ENCODE peak calls at places on chromosomes 12 and 14, in five cellular contexts. One of them, this sample, is unnamed.

GRCh38 chr12:2211119-2211518 is 158.3 kb downstream of the CACNA1C start:
- DNase-seq in stimulated activated CD4-positive, alpha-beta T cell treated with anti-CD3 and anti-CD28 coated beads, Interleukin-4, amount 100 ng/mL, for 4 hours: no peak
- DNase-seq in stimulated activated CD8-positive, alpha-beta memory T cell treated with anti-CD3 and anti-CD28 coated beads, Interleukin-15, amount 100 ng/mL, for 24 hours: no peak
- DNase-seq in left cardiac atrium: no peak
- DNase-seq in activated T-helper 1 cell treated with anti-CD3 and anti-CD28 coated beads, Interleukin-12 subunit alpha, Interleukin-12 subunit beta, Interleukin-2, Interleukin-4 antibody, amounts not matched to agents 30 ng/mL and 10 ng/mL and 1 ng/mL, durations not matched to agents 14 hours and 24 hours and 36 hours: no peak
- DNase-seq in this sample: no peak

GRCh38 chr12:27303139-27304111 is 29.2 kb upstream of the BMAL2 start:
- DNase-seq in left cardiac atrium: no peak
- DNase-seq in stimulated activated CD4-positive, alpha-beta T cell treated with anti-CD3 and anti-CD28 coated beads, Interleukin-4, amount 100 ng/mL, for 4 hours: no peak
- DNase-seq in activated T-helper 1 cell treated with anti-CD3 and anti-CD28 coated beads, Interleukin-12 subunit alpha, Interleukin-12 subunit beta, Interleukin-2, Interleukin-4 antibody, amounts not matched to agents 30 ng/mL and 10 ng/mL and 1 ng/mL, durations not matched to agents 14 hours and 24 hours and 36 hours: no peak
- DNase-seq in stimulated activated CD8-positive, alpha-beta memory T cell treated with anti-CD3 and anti-CD28 coated beads, Interleukin-15, amount 100 ng/mL, for 24 hours: no peak
- DNase-seq in this sample: no peak

GRCh38 chr14:51967521-51967920 is 21.8 kb upstream of the RTRAF start:
- DNase-seq in left cardiac atrium: no peak
- DNase-seq in stimulated activated CD4-positive, alpha-beta T cell treated with anti-CD3 and anti-CD28 coated beads, Interleukin-4, amount 100 ng/mL, for 4 hours: no peak
- DNase-seq in stimulated activated CD8-positive, alpha-beta memory T cell treated with anti-CD3 and anti-CD28 coated beads, Interleukin-15, amount 100 ng/mL, for 24 hours: no peak
- DNase-seq in activated T-helper 1 cell treated with anti-CD3 and anti-CD28 coated beads, Interleukin-12 subunit alpha, Interleukin-12 subunit beta, Interleukin-2, Interleukin-4 antibody, amounts not matched to agents 30 ng/mL and 10 ng/mL and 1 ng/mL, durations not matched to agents 14 hours and 24 hours and 36 hours: no peak
- DNase-seq in this sample: no peak

GRCh38 chr14:24887623-24888304 is 162.2 kb downstream of the STXBP6 start:
- DNase-seq in stimulated activated CD8-positive, alpha-beta memory T cell treated with anti-CD3 and anti-CD28 coated beads, Interleukin-15, amount 100 ng/mL, for 24 hours: no peak
- DNase-seq in activated T-helper 1 cell treated with anti-CD3 and anti-CD28 coated beads, Interleukin-12 subunit alpha, Interleukin-12 subunit beta, Interleukin-2, Interleukin-4 antibody, amounts not matched to agents 30 ng/mL and 10 ng/mL and 1 ng/mL, durations not matched to agents 14 hours and 24 hours and 36 hours: no peak
- DNase-seq in stimulated activated CD4-positive, alpha-beta T cell treated with anti-CD3 and anti-CD28 coated beads, Interleukin-4, amount 100 ng/mL, for 4 hours: no peak
- DNase-seq in left cardiac atrium: no peak
- DNase-seq in this sample: no peak

GRCh38 chr14:70567791-70568190 is 32.7 kb downstream of the MED6 start:
- DNase-seq in stimulated activated CD8-positive, alpha-beta memory T cell treated with anti-CD3 and anti-CD28 coated beads, Interleukin-15, amount 100 ng/mL, for 24 hours: no peak
- DNase-seq in left cardiac atrium: no peak
- DNase-seq in stimulated activated CD4-positive, alpha-beta T cell treated with anti-CD3 and anti-CD28 coated beads, Interleukin-4, amount 100 ng/mL, for 4 hours: no peak
- DNase-seq in activated T-helper 1 cell treated with anti-CD3 and anti-CD28 coated beads, Interleukin-12 subunit alpha, Interleukin-12 subunit beta, Interleukin-2, Interleukin-4 antibody, amounts not matched to agents 30 ng/mL and 10 ng/mL and 1 ng/mL, durations not matched to agents 14 hours and 24 hours and 36 hours: no peak
- DNase-seq in this sample: no peak

GRCh38 chr12:78628701-78629100 is 235.9 kb upstream of the SYT1 start:
- DNase-seq in activated T-helper 1 cell treated with anti-CD3 and anti-CD28 coated beads, Interleukin-12 subunit alpha, Interleukin-12 subunit beta, Interleukin-2, Interleukin-4 antibody, amounts not matched to agents 30 ng/mL and 10 ng/mL and 1 ng/mL, durations not matched to agents 14 hours and 24 hours and 36 hours: no peak
- DNase-seq in stimulated activated CD4-positive, alpha-beta T cell treated with anti-CD3 and anti-CD28 coated beads, Interleukin-4, amount 100 ng/mL, for 4 hours: no peak
- DNase-seq in left cardiac atrium: no peak
- DNase-seq in stimulated activated CD8-positive, alpha-beta memory T cell treated with anti-CD3 and anti-CD28 coated beads, Interleukin-15, amount 100 ng/mL, for 24 hours: no peak
- DNase-seq in this sample: no peak

GRCh38 chr14:55574988-55575387 is 5.0 kb upstream of the KTN1 start:
- DNase-seq in stimulated activated CD8-positive, alpha-beta memory T cell treated with anti-CD3 and anti-CD28 coated beads, Interleukin-15, amount 100 ng/mL, for 24 hours: no peak
- DNase-seq in activated T-helper 1 cell treated with anti-CD3 and anti-CD28 coated beads, Interleukin-12 subunit alpha, Interleukin-12 subunit beta, Interleukin-2, Interleukin-4 antibody, amounts not matched to agents 30 ng/mL and 10 ng/mL and 1 ng/mL, durations not matched to agents 14 hours and 24 hours and 36 hours: no peak
- DNase-seq in stimulated activated CD4-positive, alpha-beta T cell treated with anti-CD3 and anti-CD28 coated beads, Interleukin-4, amount 100 ng/mL, for 4 hours: no peak
- DNase-seq in left cardiac atrium: no peak
- DNase-seq in this sample: no peak

GRCh38 chr12:81081726-81082125 is 3.8 kb downstream of the ACSS3 start:
- DNase-seq in left cardiac atrium: no peak
- DNase-seq in stimulated activated CD8-positive, alpha-beta memory T cell treated with anti-CD3 and anti-CD28 coated beads, Interleukin-15, amount 100 ng/mL, for 24 hours: no peak
- DNase-seq in activated T-helper 1 cell treated with anti-CD3 and anti-CD28 coated beads, Interleukin-12 subunit alpha, Interleukin-12 subunit beta, Interleukin-2, Interleukin-4 antibody, amounts not matched to agents 30 ng/mL and 10 ng/mL and 1 ng/mL, durations not matched to agents 14 hours and 24 hours and 36 hours: no peak
- DNase-seq in stimulated activated CD4-positive, alpha-beta T cell treated with anti-CD3 and anti-CD28 coated beads, Interleukin-4, amount 100 ng/mL, for 4 hours: no peak
- DNase-seq in this sample: no peak

GRCh38 chr12:53505086-53505485 is 2.2 kb downstream of the NPFF start:
- DNase-seq in left cardiac atrium: peak; percentile 38
- DNase-seq in stimulated activated CD8-positive, alpha-beta memory T cell treated with anti-CD3 and anti-CD28 coated beads, Interleukin-15, amount 100 ng/mL, for 24 hours: no peak
- DNase-seq in activated T-helper 1 cell treated with anti-CD3 and anti-CD28 coated beads, Interleukin-12 subunit alpha, Interleukin-12 subunit beta, Interleukin-2, Interleukin-4 antibody, amounts not matched to agents 30 ng/mL and 10 ng/mL and 1 ng/mL, durations not matched to agents 14 hours and 24 hours and 36 hours: no peak
- DNase-seq in stimulated activated CD4-positive, alpha-beta T cell treated with anti-CD3 and anti-CD28 coated beads, Interleukin-4, amount 100 ng/mL, for 4 hours: no peak
- DNase-seq in this sample: peak; percentile 51

GRCh38 chr12:77064891-77065360 is 443 bp downstream of the E2F7 start:
- DNase-seq in stimulated activated CD8-positive, alpha-beta memory T cell treated with anti-CD3 and anti-CD28 coated beads, Interleukin-15, amount 100 ng/mL, for 24 hours: peak; percentile 9
- DNase-seq in left cardiac atrium: no peak
- DNase-seq in activated T-helper 1 cell treated with anti-CD3 and anti-CD28 coated beads, Interleukin-12 subunit alpha, Interleukin-12 subunit beta, Interleukin-2, Interleukin-4 antibody, amounts not matched to agents 30 ng/mL and 10 ng/mL and 1 ng/mL, durations not matched to agents 14 hours and 24 hours and 36 hours: no peak
- DNase-seq in stimulated activated CD4-positive, alpha-beta T cell treated with anti-CD3 and anti-CD28 coated beads, Interleukin-4, amount 100 ng/mL, for 4 hours: no peak
- DNase-seq in this sample: no peak

GRCh38 chr12:51751657-51752056 is 96.9 kb downstream of the FIGNL2 start:
- DNase-seq in left cardiac atrium: peak; percentile 33
- DNase-seq in activated T-helper 1 cell treated with anti-CD3 and anti-CD28 coated beads, Interleukin-12 subunit alpha, Interleukin-12 subunit beta, Interleukin-2, Interleukin-4 antibody, amounts not matched to agents 30 ng/mL and 10 ng/mL and 1 ng/mL, durations not matched to agents 14 hours and 24 hours and 36 hours: no peak
- DNase-seq in stimulated activated CD8-positive, alpha-beta memory T cell treated with anti-CD3 and anti-CD28 coated beads, Interleukin-15, amount 100 ng/mL, for 24 hours: no peak
- DNase-seq in stimulated activated CD4-positive, alpha-beta T cell treated with anti-CD3 and anti-CD28 coated beads, Interleukin-4, amount 100 ng/mL, for 4 hours: no peak
- DNase-seq in this sample: no peak

This sample was measured in Right ventricle myocardium superior.